ENCODE peak calls at places on chromosomes 11 and 22, in seven cellular contexts. E, I, F, Q, Z, B and S are unnamed samples.

GRCh38 chr11:70353900-70354568 is 44.3 kb upstream of the CTTN start:
- DNase-seq in E (no peak), F (no peak), Z (no peak), B (no peak), I (no peak), Q (no peak), S (no peak)

GRCh38 chr22:44192098-44192810 is 11.5 kb downstream of the PARVG start:
- DNase-seq in Q (no peak), B (no peak), I (peak), Z (no peak), E (no peak), F (no peak), S (no peak)

GRCh38 chr11:61922539-61922938 is 5.2 kb upstream of the RAB3IL1 start:
- DNase-seq in Q (peak), E (peak), B (peak), I (peak), Z (peak), F (peak), S (peak)

GRCh38 chr11:106217456-106217855 is 140.0 kb downstream of the AASDHPPT start:
- DNase-seq in E (no peak), B (no peak), I (no peak), F (no peak), Q (no peak), Z (no peak), S (no peak)

GRCh38 chr11:61659413-61660196 is 20.6 kb upstream of the DAGLA start:
- DNase-seq in I (no peak), F (no peak), Q (no peak), B (no peak), Z (no peak), E (no peak), S (no peak)

GRCh38 chr22:35269630-35270029 is 12.3 kb downstream of the HMGXB4 start:
- DNase-seq in Q (no peak), E (no peak), I (no peak), F (no peak), B (no peak), Z (no peak), S (peak)

GRCh38 chr22:23237201-23237798 is 57.0 kb downstream of the BCR start:
- DNase-seq in Q (peak), E (peak), B (peak), I (no peak), Z (peak), F (peak), S (no peak)

GRCh38 chr22:17914474-17914873 is 109.9 kb downstream of the MICAL3 start:
- DNase-seq in Z (no peak), B (no peak), E (no peak), I (no peak), F (no peak), Q (no peak), S (no peak)

GRCh38 chr11:107598225-107599139 is 7.5 kb downstream of the ELMOD1 start:
- DNase-seq in B (no peak), E (no peak), Q (no peak), F (no peak), I (no peak), Z (no peak), S (no peak)

GRCh38 chr11:20388096-20389055 is 860 bp downstream of the PRMT3 start:
- DNase-seq in B (no peak), Q (no peak), E (no peak), F (no peak), I (no peak), Z (no peak), S (no peak)

GRCh38 chr11:134947556-134947955 is 535.5 kb upstream of the B3GAT1 start:
- DNase-seq in Q (no peak), E (no peak), B (no peak), F (no peak), I (peak), Z (no peak), S (no peak)

GRCh38 chr11:134951305-134951700 is 539.3 kb upstream of the B3GAT1 start:
- DNase-seq in F (no peak), I (peak), Z (no peak), E (no peak), B (peak), Q (no peak), S (no peak)

GRCh38 chr11:134949716-134950115 is 537.7 kb upstream of the B3GAT1 start:
- DNase-seq in B (peak), Z (no peak), F (no peak), I (no peak), E (no peak), Q (no peak), S (no peak)

GRCh38 chr11:134949121-134949591 is 537.1 kb upstream of the B3GAT1 start:
- DNase-seq in Z (no peak), B (peak), I (peak), F (no peak), E (no peak), Q (no peak), S (no peak)

GRCh38 chr11:134950692-134951304 is 538.8 kb upstream of the B3GAT1 start:
- DNase-seq in F (no peak), Z (no peak), B (peak), I (peak), Q (no peak), E (no peak), S (no peak)
- H3K4me3 ChIP-seq in F (no peak), Z (no peak), B (no peak), I (no peak), Q (no peak), E (no peak), S (no peak)

GRCh38 chr22:30922151-30922611 is 46.4 kb downstream of the MORC2 start:
- DNase-seq in Z (peak), I (peak), Q (peak), E (peak), F (peak), B (peak), S (peak)
- TF ChIP-seq POLR2A in Z (no peak), I (no peak), Q (no peak), E (no peak), F (peak), B (no peak), S (no peak)

DNA sequence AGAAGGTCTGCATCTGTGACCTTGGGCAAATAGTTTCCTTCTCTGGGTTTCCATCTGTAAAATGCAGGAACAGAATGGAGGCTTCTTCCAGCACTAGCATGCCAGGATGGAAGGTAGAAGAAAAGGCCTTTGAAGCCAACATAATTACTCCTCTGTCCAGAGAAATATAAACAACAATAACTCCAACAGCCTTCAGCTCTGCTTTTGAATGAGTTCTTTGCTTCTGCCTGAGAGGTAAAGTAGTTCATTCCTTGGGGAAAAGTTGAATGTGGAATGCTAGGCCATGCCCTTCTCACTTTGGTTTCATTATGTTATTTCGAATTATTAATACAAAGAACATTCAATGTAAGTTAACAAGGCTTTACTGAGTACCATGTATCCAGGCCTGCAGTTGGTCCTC is 61.2 kb upstream of the BLID start:
- DNase-seq in F (no peak), E (no peak), I (no peak), Z (no peak), B (no peak), Q (no peak), S (no peak)
- H3K4me3 ChIP-seq in F (no peak), E (no peak), I (no peak), Z (no peak), B (peak), Q (no peak), S (no peak)

GRCh38 chr22:46335201-46336118 is at the start of gene TRMU:
- DNase-seq in F (peak), Z (peak), E (peak), B (peak), I (peak), Q (peak), S (peak)
- TF ChIP-seq POLR2A in F (peak), Z (no peak), E (peak), B (peak), I (no peak), Q (peak), S (peak)

DNA sequence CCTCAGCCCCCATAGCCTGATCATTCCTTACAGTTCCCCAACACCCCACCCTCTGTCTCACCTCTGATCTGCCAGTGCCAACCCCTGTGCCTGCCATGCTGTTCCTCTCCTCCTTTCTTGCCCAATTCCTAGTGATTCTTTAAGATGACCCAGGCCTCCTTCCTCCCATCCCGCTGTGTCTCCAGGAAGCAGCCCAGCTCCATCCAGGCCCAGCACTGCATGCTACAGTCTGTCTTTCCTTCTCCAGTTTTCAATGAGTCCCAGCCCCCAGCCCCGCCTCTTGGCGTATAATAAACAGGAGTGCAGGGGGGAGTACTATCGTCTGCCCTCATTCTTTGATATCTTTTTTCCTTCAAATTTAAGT is 12.3 kb downstream of the LTBP3 start:
- DNase-seq in Z (no peak), I (no peak), B (no peak), F (no peak), Q (no peak), E (no peak), S (no peak)
- H3K4me3 ChIP-seq in Z (peak), I (no peak), B (no peak), F (no peak), Q (no peak), E (no peak), S (peak)

GRCh38 chr11:48263416-48263911 is at the start of gene OR4X1:
- DNase-seq in E (no peak), I (no peak), B (no peak), Z (no peak), Q (no peak), F (no peak), S (no peak)
- TF ChIP-seq POLR2A in E (no peak), I (no peak), B (no peak), Z (no peak), Q (no peak), F (no peak), S (no peak)